ENCODE peak calls at places on chromosomes 4 and X, in nine cellular contexts. G is stomach, L is GM23338, Z is transverse colon, H is endothelial cell of umbilical vein, E is prostate gland, Y is HepG2, B is HL-60, F is Panc1. M is an unnamed sample.

GRCh38 chrX:65586491-65586890 is 51.9 kb upstream of the LAS1L start:
- DNase-seq in G (no peak), L (no peak), Z (no peak), H (no peak), E (no peak), Y (no peak), B (no peak), F (no peak), M (no peak)

GRCh38 chr4:6754481-6755087 is 27.9 kb upstream of the KIAA0232 start:
- DNase-seq in G (no peak), L (no peak), Z (no peak), H (no peak), E (no peak), Y (no peak), B (no peak), F (no peak), M (no peak)

GRCh38 chrX:55767100-55767499 is 49.6 kb downstream of the RRAGB start:
- DNase-seq in G (no peak), L (no peak), Z (no peak), H (no peak), E (no peak), Y (no peak), B (no peak), F (no peak), M (no peak)

GRCh38 chr4:118994030-118994429 is 105.4 kb downstream of the SYNPO2 start:
- DNase-seq in G (peak), L (no peak), Z (peak), H (no peak), E (no peak), Y (no peak), B (no peak), F (no peak), M (no peak)

GRCh38 chrX:153717445-153717844 is 6.7 kb downstream of the BCAP31 start:
- DNase-seq in G (no peak), L (no peak), Z (no peak), H (no peak), E (no peak), Y (no peak), B (no peak), F (no peak), M (no peak)

GRCh38 chr4:145956288-145956890 is 17.8 kb upstream of the ZNF827 start:
- DNase-seq in G (no peak), L (peak), Z (peak), H (peak), E (no peak), Y (peak), B (no peak), F (peak), M (no peak)

GRCh38 chr4:17613761-17614415 is 553 bp upstream of the MED28 start:
- DNase-seq in G (no peak), L (peak), Z (no peak), H (no peak), E (no peak), Y (peak), B (no peak), F (peak), M (peak)

GRCh38 chr4:74320559-74321118 is 12.4 kb downstream of the EPGN start:
- DNase-seq in G (peak), L (peak), Z (peak), H (peak), E (peak), Y (peak), B (no peak), F (peak), M (peak)

GRCh38 chr4:117577686-117578085 is 456.6 kb upstream of the NDST3 start:
- DNase-seq in G (no peak), L (no peak), Z (no peak), H (no peak), E (no peak), Y (no peak), B (no peak), F (no peak), M (no peak)

GRCh38 chr4:174524242-174524641 is 2.0 kb upstream of the HPGD start:
- DNase-seq in G (peak), L (no peak), Z (peak), H (no peak), E (no peak), Y (no peak), B (no peak), F (no peak), M (no peak)

GRCh38 chr4:156941940-156942548 is 29.6 kb downstream of the PDGFC start:
- DNase-seq in G (peak), L (peak), Z (peak), H (peak), E (peak), Y (peak), B (no peak), F (no peak), M (no peak)

GRCh38 chrX:144801786-144802185 is 445.5 kb upstream of the SPANXN1 start:
- DNase-seq in G (no peak), L (no peak), Z (no peak), H (no peak), E (no peak), Y (no peak), B (no peak), F (no peak), M (no peak)

GRCh38 chr4:84915396-84915780 is 51.1 kb downstream of the WDFY3 start:
- DNase-seq in G (no peak), L (no peak), Z (no peak), H (peak), E (no peak), Y (no peak), B (no peak), F (no peak), M (no peak)

GRCh38 chrX:21734175-21734574 is 23.7 kb downstream of the SMPX start:
- DNase-seq in G (no peak), L (no peak), Z (no peak), H (no peak), E (no peak), Y (peak), B (no peak), F (no peak), M (no peak)

GRCh38 chrX:5681159-5681558 is 547.5 kb downstream of the NLGN4X start:
- DNase-seq in G (no peak), L (peak), Z (no peak), H (no peak), E (no peak), Y (no peak), B (no peak), F (no peak), M (no peak)

GRCh38 chrX:118189628-118190027 is 73.0 kb upstream of the KLHL13 start:
- DNase-seq in G (no peak), L (peak), Z (no peak), H (no peak), E (no peak), Y (no peak), B (no peak), F (no peak), M (no peak)

GRCh38 chrX:154727418-154728323 is 23.2 kb downstream of the GAB3 start:
- DNase-seq in G (no peak), L (no peak), Z (peak), H (peak), E (no peak), Y (no peak), B (no peak), F (no peak), M (no peak)

GRCh38 chr4:15754323-15754722 is 23.8 kb upstream of the CD38 start:
- DNase-seq in G (no peak), L (no peak), Z (no peak), H (peak), E (no peak), Y (no peak), B (no peak), F (no peak), M (no peak)

GRCh38 chr4:5980436-5981155 is 37.6 kb downstream of the C4orf50 start:
- DNase-seq in G (no peak), L (no peak), Z (no peak), H (no peak), E (no peak), Y (no peak), B (no peak), F (no peak), M (no peak)

GRCh38 chrX:34903316-34903715 is 39.3 kb upstream of the FAM47B start:
- DNase-seq in G (no peak), L (no peak), Z (no peak), H (no peak), E (no peak), Y (no peak), B (no peak), F (no peak), M (no peak)

GRCh38 chr4:122541996-122542395 is 78.9 kb downstream of the IL21 start:
- DNase-seq in G (no peak), L (no peak), Z (no peak), H (no peak), E (no peak), Y (no peak), B (no peak), F (no peak), M (no peak)

GRCh38 chrX:123263246-123263757 is 79.2 kb downstream of the GRIA3 start:
- DNase-seq in G (no peak), L (peak), Z (no peak), H (no peak), E (no peak), Y (no peak), B (no peak), F (no peak), M (no peak)

GRCh38 chr4:101232074-101232776 is 115.1 kb downstream of the PPP3CA start:
- DNase-seq in G (no peak), L (no peak), Z (no peak), H (peak), E (no peak), Y (no peak), B (no peak), F (no peak), M (no peak)

GRCh38 chr4:110916505-110916904 is 293.6 kb upstream of the PITX2 start:
- DNase-seq in G (no peak), L (no peak), Z (no peak), H (no peak), E (no peak), Y (no peak), B (no peak), F (no peak), M (no peak)

GRCh38 chrX:41377624-41378023 is 43.7 kb downstream of the DDX3X start:
- DNase-seq in G (no peak), L (no peak), Z (no peak), H (no peak), E (no peak), Y (no peak), B (no peak), F (no peak), M (no peak)

GRCh38 chr4:153153339-153153851 is 50.8 kb upstream of the TRIM2 start:
- DNase-seq in G (peak), L (peak), Z (peak), H (peak), E (peak), Y (no peak), B (peak), F (no peak), M (peak)

GRCh38 chr4:105619193-105619931 is 66.9 kb downstream of the ARHGEF38 start:
- DNase-seq in G (peak), L (no peak), Z (peak), H (peak), E (peak), Y (no peak), B (no peak), F (no peak), M (peak)

GRCh38 chr4:22480928-22481327 is 34.9 kb downstream of the ADGRA3 start:
- DNase-seq in G (no peak), L (no peak), Z (no peak), H (no peak), E (no peak), Y (no peak), B (no peak), F (no peak), M (no peak)

GRCh38 chrX:30302957-30303356 is 6.2 kb downstream of the NR0B1 start:
- DNase-seq in G (peak), L (no peak), Z (no peak), H (no peak), E (no peak), Y (no peak), B (no peak), F (no peak), M (no peak)

GRCh38 chr4:84324850-84325249 is 174.2 kb downstream of the NKX6-1 start:
- DNase-seq in G (no peak), L (no peak), Z (no peak), H (no peak), E (no peak), Y (no peak), B (no peak), F (no peak), M (no peak)

GRCh38 chr4:19693949-19694597 is 557.6 kb upstream of the SLIT2 start:
- DNase-seq in G (no peak), L (peak), Z (no peak), H (peak), E (no peak), Y (no peak), B (no peak), F (no peak), M (no peak)

GRCh38 chrX:23726196-23726595 is 16.9 kb downstream of the ACOT9 start:
- DNase-seq in G (no peak), L (no peak), Z (no peak), H (no peak), E (no peak), Y (no peak), B (no peak), F (no peak), M (no peak)

GRCh38 chr4:109631709-109632108 is 71.5 kb downstream of the CASP6 start:
- DNase-seq in G (no peak), L (peak), Z (no peak), H (no peak), E (no peak), Y (no peak), B (no peak), F (no peak), M (no peak)

GRCh38 chr4:73872331-73873108 is 3.3 kb downstream of the CXCL1 start:
- DNase-seq in G (no peak), L (no peak), Z (no peak), H (peak), E (no peak), Y (no peak), B (peak), F (no peak), M (no peak)

GRCh38 chrX:46683023-46683422 is 75.9 kb downstream of the SLC9A7 start:
- DNase-seq in G (no peak), L (peak), Z (no peak), H (no peak), E (no peak), Y (peak), B (no peak), F (no peak), M (no peak)

GRCh38 chr4:10096201-10096975 is 20.2 kb downstream of the WDR1 start:
- DNase-seq in G (peak), L (no peak), Z (peak), H (peak), E (no peak), Y (no peak), B (no peak), F (peak), M (peak)

GRCh38 chr4:153471691-153472080 is 5.5 kb downstream of the TMEM131L start:
- DNase-seq in G (no peak), L (no peak), Z (no peak), H (no peak), E (no peak), Y (no peak), B (no peak), F (no peak), M (no peak)

GRCh38 chr4:56995525-56995924 is 16.8 kb downstream of the POLR2B start:
- DNase-seq in G (peak), L (no peak), Z (peak), H (peak), E (peak), Y (no peak), B (no peak), F (no peak), M (no peak)

DNA sequence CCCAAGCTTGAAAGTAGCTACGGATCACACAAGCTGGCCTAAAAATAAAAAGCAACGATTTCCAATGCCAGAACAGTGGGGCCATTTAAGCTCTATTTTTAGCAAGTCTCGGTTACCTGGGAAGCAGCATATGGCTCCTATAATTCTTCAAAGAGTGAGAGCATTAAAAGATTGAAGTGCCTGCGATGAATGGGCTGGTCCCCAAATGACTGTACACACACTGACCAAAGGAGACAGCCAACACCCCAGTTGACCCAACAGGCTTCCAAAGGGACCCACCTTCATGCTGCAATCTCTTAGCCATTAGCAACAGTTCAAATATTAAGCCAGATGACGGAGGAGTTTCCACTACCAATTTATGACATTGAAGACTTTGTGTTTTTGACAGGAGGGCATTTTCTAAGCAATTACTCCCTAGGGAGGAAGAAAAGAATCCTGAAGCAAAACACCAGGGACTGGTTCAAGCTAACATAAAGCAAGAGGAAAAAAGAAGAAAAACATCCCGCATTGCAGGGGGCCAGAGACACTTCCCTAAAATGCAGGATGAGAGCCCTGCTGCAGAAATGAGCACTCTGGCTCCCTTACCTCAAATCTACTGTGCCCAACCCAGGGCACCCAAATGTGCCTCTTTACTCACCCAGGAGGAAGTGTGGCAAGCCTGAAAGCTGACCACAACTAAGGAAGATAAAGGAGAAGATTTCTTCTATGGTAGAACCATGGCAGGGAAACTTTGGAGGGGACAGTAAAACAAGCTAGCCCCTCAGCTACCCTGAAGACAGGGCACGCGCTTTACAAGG is 21.6 kb downstream of the SH3KBP1 start:
- DNase-seq in G (no peak), L (no peak), Z (no peak), H (no peak), E (no peak), Y (no peak), B (peak), F (no peak), M (peak)
- H3K27ac ChIP-seq in G (no peak), L (no peak), Z (no peak), H (no peak), E (no peak), Y (no peak), B (peak), F (no peak), M (peak)

DNA sequence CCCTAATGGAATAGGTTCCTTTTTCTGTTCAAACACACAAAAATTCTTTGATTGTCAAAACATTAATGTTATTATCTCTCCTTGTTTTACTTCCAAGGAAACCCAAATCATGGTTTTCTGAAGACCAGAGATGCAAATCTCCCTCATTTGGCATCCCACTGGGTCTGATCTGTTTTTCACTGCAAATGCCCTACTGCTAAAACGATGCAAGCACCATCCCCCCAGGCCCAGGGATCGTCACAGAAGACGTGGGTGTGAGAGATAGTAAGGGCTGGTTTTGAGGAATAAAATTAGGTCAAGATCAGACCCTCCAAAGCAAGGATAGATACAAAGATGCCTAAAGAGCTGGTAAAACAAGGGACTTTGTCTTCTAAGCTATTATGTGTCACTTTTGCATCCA is 33.6 kb downstream of the GSPT2 start:
- DNase-seq in G (no peak), L (no peak), Z (no peak), H (no peak), E (no peak), Y (no peak), B (no peak), F (no peak), M (no peak)
- TF ChIP-seq POLR2AphosphoS5 in G (no peak), L (no peak), Z (no peak), H (no peak), E (no peak), Y (no peak), B (no peak), F (no peak), M (no peak)

GRCh38 chrX:85429066-85429465 is 49.6 kb upstream of the POF1B start:
- DNase-seq in G (no peak), L (no peak), Z (no peak), H (no peak), E (no peak), Y (no peak), B (no peak), F (no peak), M (no peak)
- TF ChIP-seq CTCF in G (no peak), L (no peak), Z (no peak), H (no peak), E (no peak), Y (no peak), B (no peak), F (no peak), M (no peak)

GRCh38 chr4:36024901-36025610 is 219.3 kb downstream of the ARAP2 start:
- DNase-seq in G (no peak), L (no peak), Z (no peak), H (no peak), E (no peak), Y (no peak), B (no peak), F (no peak), M (no peak)
- H3K27ac ChIP-seq in G (no peak), L (no peak), Z (no peak), H (no peak), E (no peak), Y (no peak), B (no peak), F (no peak), M (no peak)

DNA sequence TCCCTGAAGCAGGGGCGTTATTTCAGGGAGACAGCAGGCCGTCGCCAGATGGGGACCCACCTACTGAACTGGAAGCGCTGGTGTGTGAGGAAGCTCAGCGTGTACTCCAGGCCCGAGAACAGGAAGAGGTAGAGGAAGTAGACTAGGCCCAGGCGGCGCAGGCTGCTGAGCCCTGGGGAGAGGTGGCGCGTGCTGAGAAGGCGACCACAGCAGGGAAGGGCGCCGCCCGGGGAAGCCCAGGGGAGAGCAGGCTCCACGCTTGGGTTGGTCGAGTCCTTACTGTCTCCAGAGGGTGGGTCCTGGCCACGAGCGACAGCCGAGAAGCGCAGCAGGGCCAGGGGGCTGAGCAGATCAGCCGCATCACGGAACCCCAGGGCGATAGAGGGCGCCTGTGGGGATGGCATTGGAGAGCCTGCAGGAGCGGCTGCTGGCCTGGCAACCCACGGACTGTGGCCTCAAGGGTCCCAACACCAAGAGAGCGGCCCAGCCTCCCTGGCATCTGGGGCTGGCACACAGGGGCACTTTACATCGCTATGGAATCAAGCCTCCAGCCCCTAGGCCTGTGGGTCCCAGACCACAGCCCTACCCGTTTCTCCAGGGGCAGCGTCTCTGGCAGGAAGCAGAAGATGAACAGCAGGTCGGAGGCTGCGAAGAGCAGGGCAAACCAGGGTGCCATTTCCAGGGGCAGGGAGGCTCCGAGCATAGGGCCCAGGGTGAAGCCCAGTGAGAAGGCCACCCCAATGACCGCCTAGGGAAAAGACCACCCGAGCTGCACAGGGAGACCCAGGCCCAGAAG is 31.2 kb downstream of the NOP14 start:
- DNase-seq in G (peak), L (peak), Z (peak), H (peak), E (no peak), Y (no peak), B (peak), F (no peak), M (peak)
- TF ChIP-seq POLR2AphosphoS5 in G (no peak), L (no peak), Z (peak), H (no peak), E (no peak), Y (no peak), B (peak), F (no peak), M (peak)

DNA sequence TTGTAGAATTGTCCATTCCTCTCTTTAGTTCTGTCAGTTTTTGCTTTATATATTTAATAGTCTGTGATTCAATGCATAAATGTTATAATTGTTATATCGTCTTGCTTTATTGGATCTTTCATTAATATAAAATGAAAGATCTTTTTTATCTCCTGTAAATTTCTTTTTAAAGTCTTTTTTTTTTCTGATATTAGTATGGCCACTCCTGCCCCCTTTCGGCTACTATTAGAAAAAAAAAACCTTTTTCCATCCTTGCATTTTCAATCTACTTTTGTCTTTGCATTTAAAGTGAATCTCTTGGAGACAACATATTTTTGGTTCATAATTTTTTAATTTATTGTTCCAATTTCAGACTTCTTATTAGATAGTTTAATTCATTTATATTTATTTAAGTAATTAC is 677.4 kb upstream of the NDST4 start:
- DNase-seq in G (no peak), L (no peak), Z (no peak), H (no peak), E (no peak), Y (no peak), B (no peak), F (no peak), M (no peak)
- TF ChIP-seq CTCF in G (no peak), L (no peak), Z (no peak), H (no peak), E (no peak), Y (no peak), B (no peak), F (no peak), M (no peak)

M was measured in spleen.